ENCODE peak calls at places on chromosomes 1 and 21, in four cellular contexts. V is SK-N-SH, B is HepG2, C is H1. H is an unnamed sample.

GRCh38 chr1:57234459-57234858 is 189.4 kb downstream of the DAB1 start:
- DNase-seq in C (no peak), B (no peak), V (no peak), H (no peak)

GRCh38 chr1:107867422-107867821 is 97.6 kb downstream of the VAV3 start:
- DNase-seq in B (no peak), V (no peak), C (peak; percentile 67), H (no peak)

GRCh38 chr1:83769072-83769471 is 229.9 kb downstream of the TTLL7 start:
- DNase-seq in B (no peak), C (no peak), V (no peak), H (no peak)

GRCh38 chr1:183842817-183843187 is 37.9 kb downstream of the RGL1 start:
- DNase-seq in V (no peak), C (no peak), B (no peak), H (no peak)

GRCh38 chr1:234611153-234611798 is 1.3 kb upstream of the IRF2BP2 start:
- DNase-seq in V (peak; percentile 38), C (no peak), B (peak; percentile 93), H (peak; percentile 76)

GRCh38 chr1:228938248-228938891 is 203.1 kb downstream of the RHOU start:
- DNase-seq in C (no peak), B (peak; percentile 68), V (no peak), H (no peak)

GRCh38 chr21:45995686-45996179 is 14.2 kb downstream of the COL6A1 start:
- DNase-seq in V (no peak), C (no peak), B (no peak), H (no peak)

GRCh38 chr1:203031467-203031866 is 5.2 kb downstream of the PPFIA4 start:
- DNase-seq in C (no peak), B (no peak), V (no peak), H (no peak)

GRCh38 chr1:241639040-241639652 is 1.0 kb downstream of the CHML start:
- DNase-seq in C (no peak), V (no peak), B (no peak), H (no peak)

GRCh38 chr1:204623365-204623893 is 62.1 kb downstream of the LRRN2 start:
- DNase-seq in C (no peak), V (peak; percentile 40), B (peak; percentile 71), H (no peak)

GRCh38 chr1:84078108-84078823 is 65.8 kb upstream of the PRKACB start:
- DNase-seq in B (no peak), C (peak; percentile 79), V (no peak), H (no peak)

GRCh38 chr1:197526736-197527371 is 248.4 kb downstream of the DENND1B start:
- DNase-seq in B (peak; percentile 21), V (peak; percentile 4), C (no peak), H (no peak)

GRCh38 chr1:7705048-7705907 is 65.8 kb upstream of the VAMP3 start:
- DNase-seq in C (peak; percentile 67), B (no peak), V (peak; percentile 69), H (no peak)

GRCh38 chr1:156546267-156546666 is 26.1 kb downstream of the IQGAP3 start:
- DNase-seq in B (no peak), C (no peak), V (no peak), H (no peak)

GRCh38 chr1:173688300-173688699 is 18.6 kb upstream of the ANKRD45 start:
- DNase-seq in B (no peak), C (no peak), V (no peak), H (no peak)
- TF ChIP-seq TCF12 in B (no peak), C (no peak), V (no peak), H (no peak)

GRCh38 chr1:159826436-159827101 is at the start of gene SLAMF8:
- DNase-seq in C (no peak), B (no peak), V (no peak), H (peak; percentile 33)
- TF ChIP-seq TCF12 in C (no peak), B (no peak), V (no peak), H (no peak)

GRCh38 chr1:76080552-76081093 is 6.1 kb downstream of the ST6GALNAC3 start:
- DNase-seq in V (no peak), C (no peak), B (no peak), H (no peak)
- TF ChIP-seq TCF12 in V (peak; percentile 65), C (no peak), B (no peak), H (no peak)

GRCh38 chr1:116476321-116476720 is 94.5 kb downstream of the CD58 start:
- DNase-seq in B (no peak), C (no peak), V (no peak), H (no peak)

GRCh38 chr1:116477428-116477827 is 93.4 kb downstream of the CD58 start:
- DNase-seq in B (no peak), V (no peak), C (no peak), H (no peak)

GRCh38 chr1:116475850-116476218 is 95.0 kb downstream of the CD58 start:
- DNase-seq in B (no peak), C (no peak), V (no peak), H (no peak)

GRCh38 chr1:116472431-116472961 is 98.3 kb downstream of the CD58 start:
- DNase-seq in C (no peak), V (peak; percentile 57), B (peak; percentile 62), H (no peak)

DNA sequence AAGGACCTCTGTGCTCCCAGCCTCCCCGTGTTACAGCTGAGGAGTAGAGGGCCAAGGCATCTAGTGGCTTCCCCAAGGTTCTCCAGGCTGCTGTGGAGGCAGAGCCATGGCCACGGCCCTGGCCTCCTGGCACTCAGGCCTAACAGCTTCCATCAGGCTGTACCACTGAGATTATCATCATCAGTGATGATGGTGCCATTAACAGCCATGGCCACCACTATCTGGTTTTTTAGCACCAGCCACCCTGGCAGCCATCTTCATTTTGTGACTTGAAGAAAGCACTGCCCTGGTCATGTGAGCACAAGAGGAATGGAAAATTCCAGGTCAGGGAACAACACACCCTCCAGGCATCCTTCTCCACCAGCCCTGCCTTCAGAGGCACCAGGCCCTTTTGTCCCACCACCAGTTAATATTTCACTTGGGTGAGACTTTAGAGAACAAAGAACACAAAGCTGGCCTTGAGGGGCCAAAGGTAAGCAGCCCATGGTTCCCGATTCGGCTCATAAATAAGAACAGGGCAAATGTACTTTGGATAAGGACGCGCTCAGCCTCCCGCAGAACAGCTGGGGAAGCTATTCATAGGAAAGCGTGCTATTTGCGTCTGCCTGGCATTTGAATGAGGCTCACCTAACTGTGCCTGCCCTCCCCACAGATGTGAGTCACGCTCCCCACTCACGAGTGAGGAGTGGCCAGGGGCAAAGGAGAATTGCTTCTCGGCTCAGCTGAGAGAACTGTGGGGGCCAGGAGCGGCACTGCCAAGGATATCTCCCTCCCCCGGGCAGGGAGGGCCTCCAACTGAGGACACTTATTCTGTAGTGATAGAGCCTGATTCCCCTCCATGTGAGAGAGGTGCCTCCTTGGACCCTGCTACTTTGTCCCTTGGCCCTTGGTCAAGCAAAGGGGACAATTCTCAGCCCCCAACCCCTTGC is 95.6 kb downstream of the CD58 start:
- DNase-seq in V (no peak), C (no peak), B (peak; percentile 98), H (no peak)
- TF ChIP-seq TCF12 in V (no peak), C (no peak), B (peak; percentile 77), H (no peak)

DNA sequence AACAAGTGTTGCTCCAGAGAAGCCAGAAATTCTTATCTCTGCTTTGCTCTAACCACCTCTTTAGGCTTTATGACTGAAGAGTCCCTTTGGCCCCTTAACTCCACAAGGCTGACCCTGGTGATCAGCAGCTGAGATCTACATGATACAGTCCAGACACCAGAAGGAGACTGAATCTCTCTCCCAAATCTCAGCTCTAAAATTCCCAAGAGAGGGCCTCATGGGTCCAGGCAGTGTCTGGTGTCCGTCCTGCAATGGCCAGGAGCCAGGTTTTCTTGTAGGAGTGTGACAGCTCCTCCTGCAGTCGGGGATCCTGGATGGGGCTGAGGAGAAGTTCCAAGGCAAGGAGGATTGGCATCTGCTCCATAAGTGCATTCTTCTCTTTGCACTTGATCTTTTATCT is 35.3 kb downstream of the L1TD1 start:
- DNase-seq in V (peak; percentile 57), C (no peak), B (no peak), H (no peak)
- TF ChIP-seq TCF12 in V (peak; percentile 48), C (no peak), B (no peak), H (no peak)

DNA sequence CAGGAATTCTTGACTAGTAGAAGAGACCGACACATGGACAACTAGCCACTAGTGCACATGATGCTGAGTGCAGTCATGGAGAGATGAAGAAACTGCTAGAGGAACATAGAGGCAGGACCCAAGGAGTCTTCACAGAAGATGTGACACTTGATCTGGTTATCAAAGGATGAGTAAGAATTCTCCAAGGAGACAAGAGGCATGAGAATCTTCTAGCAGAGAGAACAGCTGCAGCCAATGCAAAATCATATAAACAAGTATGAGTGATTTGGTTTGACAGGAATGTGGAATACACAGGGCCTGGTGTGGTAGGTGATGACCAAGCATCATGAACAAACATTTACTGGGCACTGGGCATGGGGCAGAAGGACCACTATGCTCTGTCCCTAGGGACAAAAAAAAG is 140.9 kb upstream of the CTTNBP2NL start:
- DNase-seq in C (no peak), B (no peak), V (no peak), H (no peak)
- TF ChIP-seq TCF12 in C (no peak), B (no peak), V (no peak), H (no peak)

GRCh38 chr21:44413566-44414290 is 41.6 kb upstream of the LRRC3 start:
- DNase-seq in V (no peak), B (no peak), C (no peak), H (no peak)

GRCh38 chr21:44418108-44418875 is 37.0 kb upstream of the LRRC3 start:
- DNase-seq in V (no peak), C (no peak), B (no peak), H (no peak)

GRCh38 chr21:44415073-44416025 is 40.0 kb upstream of the LRRC3 start:
- DNase-seq in C (no peak), V (no peak), B (no peak), H (no peak)

GRCh38 chr21:44416193-44416592 is 39.1 kb upstream of the LRRC3 start:
- DNase-seq in C (no peak), B (no peak), V (no peak), H (no peak)

GRCh38 chr21:44414291-44415072 is 40.8 kb upstream of the LRRC3 start:
- DNase-seq in C (no peak), B (no peak), V (no peak), H (no peak)
- TF ChIP-seq TCF12 in C (no peak), B (no peak), V (no peak), H (no peak)

GRCh38 chr1:36956570-36956969 is 77.7 kb downstream of the GRIK3 start:
- DNase-seq in C (no peak), V (no peak), B (no peak), H (no peak)
- TF ChIP-seq TCF12 in C (no peak), V (no peak), B (no peak), H (no peak)

GRCh38 chr1:212688338-212689047 is 11.1 kb downstream of the BATF3 start:
- DNase-seq in C (no peak), V (no peak), B (no peak), H (no peak)
- TF ChIP-seq TCF12 in C (no peak), V (no peak), B (no peak), H (no peak)

DNA sequence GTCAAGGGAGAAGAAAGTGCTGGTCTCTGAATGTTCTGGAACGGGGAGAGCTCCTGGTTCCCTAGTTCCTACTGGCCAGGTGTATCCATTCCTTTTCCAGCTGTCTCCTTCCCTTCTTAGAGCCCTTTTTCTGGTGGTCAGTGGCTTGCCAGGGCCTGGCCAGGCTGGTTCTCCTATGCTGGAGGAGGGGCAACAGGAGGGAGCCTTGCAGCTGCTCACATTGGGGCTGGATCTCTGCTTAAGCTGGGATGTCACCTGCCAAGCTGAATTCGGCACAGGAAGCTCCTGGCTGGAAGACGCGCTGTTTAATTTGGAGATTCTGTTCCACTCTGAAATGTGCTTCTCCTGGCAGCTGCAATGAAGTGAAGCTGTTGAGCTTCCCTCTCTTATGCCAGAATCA is 56.0 kb upstream of the POU3F1 start:
- DNase-seq in B (no peak), V (no peak), C (no peak), H (no peak)
- TF ChIP-seq TCF12 in B (no peak), V (no peak), C (no peak), H (no peak)

H was measured in GM12878.